ENCODE peak calls at places on chromosomes 11 and 22, in ten cellular contexts. L is ovary, T is mucosa of descending colon, P is Calu3, G is natural killer cell, M is glutamatergic neuron, A is GM12865, W is ascending aorta, Z is upper lobe of right lung, I is A549. N is an unnamed sample.

GRCh38 chr22:36467946-36468345 is 13.5 kb downstream of the TXN2 start:
- DNase-seq in A (no peak), Z (no peak), W (no peak), G (no peak), P (peak; percentile 73), T (no peak), M (no peak), L (no peak), I (peak; percentile 48), N (no peak)

GRCh38 chr11:113407163-113407562 is 19.6 kb downstream of the ANKK1 start:
- DNase-seq in P (no peak), W (no peak), G (no peak), Z (no peak), L (no peak), T (no peak), I (no peak), M (no peak), A (no peak), N (no peak)

GRCh38 chr22:19986011-19986409 is 30.6 kb downstream of the ARVCF start:
- DNase-seq in M (no peak), T (peak; percentile 27), W (no peak), I (no peak), A (no peak), P (no peak), G (no peak), Z (no peak), L (no peak), N (no peak)

GRCh38 chr11:12800032-12800671 is 125.9 kb downstream of the TEAD1 start:
- DNase-seq in M (no peak), T (no peak), L (no peak), G (no peak), A (no peak), W (no peak), P (peak; percentile 65), I (peak; percentile 58), Z (no peak), N (no peak)

GRCh38 chr11:94790771-94791180 is 22.6 kb downstream of the AMOTL1 start:
- DNase-seq in L (no peak), Z (no peak), M (no peak), W (no peak), T (no peak), G (no peak), A (no peak), I (no peak), P (peak; percentile 24), N (no peak)

GRCh38 chr11:61380914-61381313 is 11.5 kb upstream of the TMEM216 start:
- DNase-seq in G (no peak), T (no peak), I (no peak), W (no peak), P (no peak), A (no peak), L (no peak), M (no peak), Z (no peak), N (no peak)

GRCh38 chr11:130212431-130212961 is 52.9 kb downstream of the ST14 start:
- DNase-seq in Z (peak; percentile 55), T (peak; percentile 33), A (no peak), M (no peak), G (peak; percentile 14), L (no peak), W (peak; percentile 59), I (no peak), P (no peak), N (peak; percentile 62)

GRCh38 chr11:32838505-32839274 is 9.0 kb downstream of the PRRG4 start:
- DNase-seq in M (no peak), W (no peak), Z (no peak), A (no peak), T (no peak), P (no peak), I (peak; percentile 13), L (no peak), G (no peak), N (no peak)

GRCh38 chr11:47179655-47179991 is 2.9 kb upstream of the ARFGAP2 start:
- DNase-seq in L (no peak), A (peak; percentile 78), Z (no peak), I (peak; percentile 70), G (no peak), M (peak; percentile 67), P (peak; percentile 66), T (no peak), W (no peak), N (no peak)

GRCh38 chr11:13486926-13487660 is 8.7 kb downstream of the PTH start:
- DNase-seq in Z (peak; percentile 86), G (peak; percentile 68), M (peak; percentile 38), T (peak; percentile 78), I (peak; percentile 80), P (peak; percentile 84), W (no peak), A (peak; percentile 80), L (peak; percentile 31), N (no peak)

GRCh38 chr11:68038226-68038717 is 553 bp upstream of the TCIRG1 start:
- DNase-seq in L (peak; percentile 57), P (no peak), A (no peak), M (peak; percentile 55), W (no peak), G (no peak), I (no peak), T (no peak), Z (peak; percentile 72), N (no peak)

GRCh38 chr11:103944251-103944944 is 92.0 kb upstream of the DDI1 start:
- DNase-seq in T (no peak), A (no peak), Z (no peak), M (no peak), G (no peak), W (no peak), I (no peak), L (no peak), P (no peak), N (no peak)

GRCh38 chr22:28375761-28376534 is 303.7 kb downstream of the TTC28 start:
- DNase-seq in T (no peak), M (no peak), I (no peak), L (no peak), W (no peak), Z (no peak), G (no peak), A (no peak), P (no peak), N (no peak)

GRCh38 chr11:119897046-119897440 is 168.0 kb upstream of the NECTIN1 start:
- DNase-seq in G (no peak), M (no peak), I (no peak), T (no peak), P (no peak), Z (no peak), A (no peak), L (no peak), W (no peak), N (no peak)

DNA sequence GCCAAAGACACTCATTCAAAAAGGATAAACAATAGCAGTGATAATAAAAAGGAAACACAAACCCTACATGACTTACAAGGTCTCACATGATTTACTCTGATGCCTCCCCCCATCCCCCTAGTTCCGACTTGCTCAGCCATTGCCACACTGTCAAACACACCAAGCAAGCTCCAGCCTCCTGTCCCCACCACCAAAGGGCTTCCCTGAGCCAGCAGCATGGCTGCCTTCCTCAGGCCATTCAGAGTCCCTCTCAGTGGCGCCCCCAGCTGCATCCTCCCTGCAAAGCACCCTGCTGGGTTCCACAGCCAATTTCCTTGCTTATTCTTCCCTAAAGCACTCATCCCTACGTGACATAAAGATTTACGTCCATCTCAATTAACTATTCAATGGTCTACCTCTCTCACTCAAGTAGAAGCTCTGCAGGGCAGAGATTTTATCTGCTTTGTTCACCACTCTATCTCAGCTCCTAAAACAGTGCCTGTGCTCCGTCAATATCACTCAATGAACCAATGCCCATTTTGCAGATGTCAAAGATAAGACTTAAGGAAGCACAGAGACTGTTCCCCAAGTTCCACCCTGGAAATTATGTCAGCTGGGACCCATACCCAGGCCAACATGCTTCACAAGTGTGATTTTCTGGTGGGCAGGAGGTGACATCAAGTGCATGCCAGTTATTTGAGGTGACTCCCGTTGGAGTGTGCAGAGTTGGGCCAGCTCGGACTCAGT is 106.9 kb downstream of the SYN3 start:
- DNase-seq in A (no peak), M (peak; percentile 51), Z (no peak), W (no peak), I (no peak), L (no peak), G (no peak), T (no peak), P (no peak), N (no peak)
- TF ChIP-seq CTCF in A (no peak), M (peak; percentile 34), Z (peak; percentile 17), W (no peak), I (no peak), L (no peak), G (no peak), T (no peak), P (no peak), N (peak; percentile 50)

GRCh38 chr11:74443071-74443864 is 24.1 kb downstream of the KCNE3 start:
- DNase-seq in I (peak; percentile 74), Z (no peak), M (no peak), T (peak; percentile 46), P (peak; percentile 44), L (no peak), G (no peak), A (no peak), W (no peak), N (no peak)
- TF ChIP-seq CTCF in I (peak; percentile 69), Z (no peak), M (no peak), T (no peak), P (no peak), L (no peak), G (no peak), A (no peak), W (no peak), N (no peak)

DNA sequence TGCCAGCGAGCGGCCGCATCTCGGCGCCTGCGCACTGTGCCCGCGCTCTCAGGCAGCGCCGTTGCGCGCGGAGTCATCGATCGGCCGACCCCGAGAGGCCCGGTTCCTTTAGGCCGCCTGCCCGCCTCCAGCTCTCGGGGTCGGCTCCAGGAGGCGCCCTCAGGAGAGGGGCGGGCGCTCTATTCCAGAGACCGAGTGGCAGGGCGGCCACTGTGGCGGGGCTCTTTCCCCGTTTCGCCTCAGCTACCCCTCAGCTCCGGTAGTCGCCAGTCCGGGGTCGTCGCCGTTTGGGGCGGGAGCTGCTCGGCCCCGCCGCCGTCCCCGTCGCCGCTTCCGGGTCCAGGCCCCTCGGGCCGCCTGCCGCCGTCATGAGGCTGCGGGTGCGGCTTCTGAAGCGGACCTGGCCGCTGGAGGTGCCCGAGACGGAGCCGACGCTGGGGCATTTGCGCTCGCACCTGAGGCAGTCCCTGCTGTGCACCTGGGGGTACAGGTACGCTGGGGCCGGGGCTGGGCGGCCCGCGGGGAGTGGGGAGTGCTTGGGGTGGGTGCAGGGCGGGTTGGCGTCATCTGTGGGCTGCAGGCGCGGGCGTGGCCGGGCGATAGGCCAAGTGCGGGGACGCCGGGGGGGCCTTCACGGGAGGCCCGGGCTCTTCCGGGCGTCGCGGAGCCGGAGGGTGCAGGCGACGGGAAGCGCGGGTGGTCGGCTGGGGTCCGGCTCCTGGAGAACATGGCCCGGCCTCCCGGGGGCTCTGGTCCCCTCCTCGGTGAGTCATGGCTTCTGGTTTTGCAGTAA is at the start of gene FBXO7:
- DNase-seq in I (peak; percentile 89), G (peak; percentile 89), L (peak; percentile 93), M (peak; percentile 98), Z (peak; percentile 96), A (peak; percentile 90), W (peak; percentile 95), P (peak; percentile 91), T (peak; percentile 95), N (peak; percentile 96)
- TF ChIP-seq CTCF in I (no peak), G (peak; percentile 43), L (peak; percentile 67), M (no peak), Z (peak; percentile 10), A (no peak), W (peak; percentile 26), P (no peak), T (no peak), N (peak; percentile 52)

GRCh38 chr11:125846188-125846587 is 13.1 kb downstream of the PATE4 start:
- DNase-seq in P (no peak), I (peak; percentile 3), L (no peak), M (no peak), Z (no peak), G (no peak), W (no peak), A (no peak), T (no peak), N (no peak)

GRCh38 chr11:125842319-125842948 is 9.3 kb downstream of the PATE4 start:
- DNase-seq in P (no peak), W (no peak), A (no peak), Z (no peak), M (no peak), I (no peak), G (no peak), T (no peak), L (no peak), N (no peak)
- TF ChIP-seq CTCF in P (no peak), W (no peak), A (no peak), Z (no peak), M (no peak), I (no peak), G (no peak), T (no peak), L (no peak), N (no peak)